ENCODE peak calls at places on chromosomes 12 and 14, in ten cellular contexts. T is K562, Q is tibial nerve, J is SK-N-SH, S is H1, D is A549, F is HepG2, A is suprapubic skin, O is transverse colon, K is ovary. U is an unnamed sample.

GRCh38 chr14:24366664-24367505 is 1.1 kb upstream of the NFATC4 start:
- DNase-seq in A (peak), S (no peak), T (peak), O (peak), D (peak), J (peak), K (peak), Q (peak), F (peak), U (peak)

GRCh38 chr14:58455593-58456265 is 28.2 kb downstream of the KIAA0586 start:
- DNase-seq in S (peak), O (no peak), D (peak), Q (no peak), T (no peak), F (no peak), K (no peak), J (no peak), A (no peak), U (no peak)

GRCh38 chr12:111546758-111547383 is 52.2 kb downstream of the ATXN2 start:
- DNase-seq in J (no peak), S (no peak), O (no peak), T (no peak), D (no peak), F (no peak), A (no peak), K (no peak), Q (no peak), U (no peak)

GRCh38 chr14:96160913-96161310 is 43.7 kb upstream of the BDKRB2 start:
- DNase-seq in A (peak), K (no peak), F (no peak), O (no peak), Q (no peak), J (no peak), D (no peak), T (no peak), S (no peak), U (no peak)

GRCh38 chr12:10395390-10395998 is 5.7 kb upstream of the KLRK1 start:
- DNase-seq in F (peak), T (no peak), A (no peak), O (peak), K (peak), Q (no peak), D (peak), J (no peak), S (no peak), U (peak)

GRCh38 chr12:106138279-106138645 is 492 bp downstream of the NUAK1 start:
- DNase-seq in K (peak), J (no peak), Q (no peak), T (no peak), A (no peak), S (no peak), O (no peak), F (no peak), D (no peak), U (no peak)

GRCh38 chr12:6450869-6451347 is 934 bp upstream of the TAPBPL start:
- DNase-seq in D (no peak), F (no peak), O (peak), T (no peak), A (peak), S (no peak), Q (no peak), J (no peak), K (peak), U (peak)

GRCh38 chr12:20798561-20798960 is 11.9 kb upstream of the SLCO1B3 start:
- DNase-seq in J (peak), S (no peak), K (no peak), O (no peak), T (no peak), D (no peak), Q (no peak), F (peak), A (no peak), U (no peak)

GRCh38 chr14:73727181-73727580 is 13.0 kb upstream of the PNMA1 start:
- DNase-seq in K (no peak), T (no peak), Q (no peak), J (no peak), A (no peak), S (no peak), O (no peak), F (no peak), D (no peak), U (no peak)

GRCh38 chr14:104423715-104424405 is 155.7 kb upstream of the C14orf180 start:
- DNase-seq in K (no peak), F (no peak), Q (no peak), S (no peak), J (peak), A (peak), T (no peak), O (no peak), D (no peak), U (peak)

GRCh38 chr12:97685360-97685759 is 222.8 kb downstream of the RMST start:
- DNase-seq in F (no peak), K (no peak), O (no peak), D (no peak), S (no peak), T (no peak), Q (no peak), J (no peak), A (no peak), U (no peak)

GRCh38 chr12:96155781-96156180 is 38.4 kb upstream of the ELK3 start:
- DNase-seq in J (no peak), F (no peak), A (no peak), Q (no peak), S (no peak), T (no peak), K (no peak), O (no peak), D (no peak), U (no peak)

GRCh38 chr12:42759622-42760273 is 170.2 kb upstream of the PRICKLE1 start:
- DNase-seq in K (peak), J (no peak), O (peak), S (no peak), A (peak), T (no peak), F (no peak), D (no peak), Q (peak), U (peak)

GRCh38 chr14:100639280-100639679 is 52.1 kb upstream of the BEGAIN start:
- DNase-seq in D (no peak), O (no peak), F (no peak), Q (no peak), T (no peak), J (no peak), K (no peak), A (no peak), S (no peak), U (no peak)

GRCh38 chr12:6792522-6793201 is 3.3 kb downstream of the CD4 start:
- DNase-seq in J (no peak), F (peak), K (no peak), T (no peak), S (no peak), A (no peak), O (no peak), D (no peak), Q (no peak), U (peak)

GRCh38 chr14:83294941-83295340 is 1761.3 kb upstream of the SEL1L start:
- DNase-seq in J (no peak), D (no peak), A (no peak), S (no peak), T (no peak), O (no peak), Q (no peak), F (no peak), K (no peak), U (no peak)

GRCh38 chr14:24145700-24146621 is at the start of gene PSME2:
- DNase-seq in A (no peak), Q (no peak), K (no peak), O (no peak), T (no peak), S (no peak), F (no peak), D (peak), J (no peak), U (no peak)

GRCh38 chr12:44317651-44318126 is 481.8 kb downstream of the TMEM117 start:
- DNase-seq in S (no peak), T (no peak), A (no peak), J (peak), Q (no peak), D (no peak), O (no peak), F (peak), K (no peak), U (no peak)

GRCh38 chr14:53365516-53366130 is 212.5 kb upstream of the DDHD1 start:
- DNase-seq in S (no peak), J (no peak), T (no peak), D (no peak), F (no peak), K (no peak), O (no peak), A (no peak), Q (no peak), U (no peak)

GRCh38 chr14:45070215-45070614 is 13.7 kb upstream of the PRPF39 start:
- DNase-seq in O (no peak), A (no peak), J (no peak), F (no peak), Q (no peak), T (no peak), D (no peak), S (no peak), K (no peak), U (no peak)

GRCh38 chr12:62957233-62957953 is 22.4 kb upstream of the PPM1H start:
- DNase-seq in J (no peak), Q (no peak), F (peak), D (no peak), K (no peak), A (no peak), O (no peak), T (peak), S (no peak), U (no peak)

GRCh38 chr12:79344855-79345840 is 345.6 kb downstream of the PAWR start:
- DNase-seq in F (peak), J (peak), K (no peak), S (peak), A (no peak), T (peak), D (peak), Q (no peak), O (peak), U (no peak)

GRCh38 chr12:54189198-54189539 is 384 bp upstream of the SMUG1 start:
- DNase-seq in T (no peak), J (no peak), Q (no peak), F (no peak), S (no peak), O (no peak), A (no peak), D (no peak), K (no peak), U (no peak)

GRCh38 chr14:24196071-24197061 is 1.1 kb upstream of the TM9SF1 start:
- DNase-seq in F (peak), T (peak), O (no peak), K (no peak), Q (no peak), J (no peak), D (no peak), A (no peak), S (no peak), U (no peak)

GRCh38 chr12:95858451-95859343 is at the start of gene SNRPF:
- DNase-seq in A (peak), D (peak), F (peak), Q (peak), S (peak), J (peak), O (peak), T (peak), K (peak), U (peak)

GRCh38 chr12:119687344-119687865 is 19.5 kb downstream of the PRKAB1 start:
- DNase-seq in D (no peak), T (no peak), K (no peak), F (no peak), S (no peak), O (no peak), A (no peak), Q (no peak), J (no peak), U (no peak)

GRCh38 chr12:7439579-7440505 is 4.1 kb downstream of the CD163L1 start:
- DNase-seq in T (peak), S (peak), Q (no peak), F (no peak), K (no peak), A (no peak), J (peak), D (peak), O (peak), U (no peak)

GRCh38 chr14:75383721-75384120 is 44.1 kb upstream of the JDP2 start:
- DNase-seq in S (no peak), A (no peak), K (no peak), J (no peak), O (no peak), F (no peak), Q (no peak), D (no peak), T (no peak), U (no peak)
- TF ChIP-seq EP300 in S (no peak), A (no peak), K (no peak), J (no peak), O (no peak), F (no peak), Q (no peak), D (no peak), T (no peak), U (no peak)

DNA sequence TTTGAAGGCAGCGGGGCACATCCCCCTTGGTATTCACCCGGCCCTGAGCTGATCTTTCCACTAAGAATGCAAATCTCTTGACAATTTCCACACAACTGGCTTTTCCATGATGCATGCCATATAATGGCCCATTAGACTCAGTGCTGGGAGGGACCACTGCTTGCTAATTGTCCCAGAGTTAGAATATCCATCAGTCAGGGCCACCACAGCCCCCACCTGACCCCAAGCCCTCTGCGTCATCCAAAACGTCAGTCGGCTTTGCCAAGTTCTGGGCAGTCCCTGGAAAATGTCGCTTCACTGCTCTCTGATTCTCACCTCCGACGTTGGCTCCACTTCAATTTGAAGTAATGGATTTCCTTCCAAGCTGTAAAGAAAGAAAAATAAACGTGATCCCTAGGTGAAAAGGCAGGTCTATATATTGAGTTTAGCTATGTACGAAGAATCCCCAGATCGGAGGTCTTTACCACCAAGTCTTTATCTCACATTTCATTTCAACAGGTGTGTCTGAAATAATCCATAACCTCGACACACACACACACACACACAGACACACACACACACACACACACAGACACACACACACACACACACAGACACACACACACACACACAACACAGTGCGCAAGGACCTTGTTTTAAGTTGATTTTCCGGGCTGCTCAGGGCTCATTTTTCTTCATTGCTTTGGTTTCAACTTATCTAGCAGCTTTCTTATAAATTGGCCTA is 165.5 kb upstream of the NOS1 start:
- DNase-seq in F (no peak), O (no peak), T (no peak), K (no peak), Q (no peak), S (no peak), D (no peak), A (no peak), J (no peak), U (no peak)
- TF ChIP-seq EP300 in F (no peak), O (no peak), T (no peak), K (no peak), Q (no peak), S (no peak), D (no peak), A (no peak), J (no peak), U (no peak)

DNA sequence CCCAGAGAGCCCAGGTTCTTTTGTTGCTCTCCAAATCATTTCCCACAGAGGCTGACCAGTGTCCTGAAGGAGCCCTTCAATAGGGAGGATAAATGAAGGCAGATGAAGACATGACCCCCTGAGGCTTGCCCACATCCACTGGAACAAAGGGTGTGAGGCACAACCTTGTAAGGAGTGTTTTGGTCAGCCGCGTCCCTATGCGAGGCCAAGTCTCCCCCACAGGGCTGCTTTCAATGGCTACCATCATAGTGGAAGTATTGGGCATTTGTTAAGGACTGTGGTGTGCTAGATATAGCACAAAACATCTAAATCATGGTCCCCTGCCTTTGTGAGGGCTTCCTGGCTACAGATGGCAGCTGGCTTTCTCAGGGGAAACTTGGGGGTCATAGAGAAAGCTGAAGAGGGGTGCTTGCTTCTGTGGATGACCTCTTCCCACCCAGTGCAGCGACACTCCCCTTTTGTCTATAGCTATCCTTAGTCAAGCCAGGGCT is 315.9 kb downstream of the ZFP36L1 start:
- DNase-seq in K (no peak), D (no peak), S (no peak), A (no peak), F (no peak), J (no peak), O (no peak), Q (no peak), T (no peak), U (no peak)
- TF ChIP-seq EP300 in K (no peak), D (no peak), S (no peak), A (no peak), F (no peak), J (no peak), O (no peak), Q (no peak), T (no peak), U (no peak)

DNA sequence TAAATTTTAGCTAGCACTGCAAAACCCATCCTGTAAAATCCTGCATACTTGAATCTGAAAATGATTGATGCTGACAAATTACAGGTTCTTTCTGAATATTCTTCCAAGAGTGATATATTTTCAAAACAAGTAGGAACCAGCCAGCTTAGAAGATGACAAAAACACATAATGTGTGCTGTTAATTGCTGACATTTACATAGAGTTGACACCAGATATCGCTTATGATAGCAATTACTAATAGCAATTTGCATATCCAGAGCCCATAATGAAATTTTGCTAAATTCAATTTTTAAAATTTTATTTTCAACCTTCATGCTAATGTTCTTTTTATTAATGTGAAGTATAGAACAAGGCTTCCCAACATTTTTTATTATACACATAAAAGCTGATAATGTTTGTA is 284.5 kb downstream of the SEC23A start:
- DNase-seq in Q (no peak), D (no peak), A (no peak), J (no peak), K (no peak), S (no peak), O (no peak), T (no peak), F (no peak), U (no peak)
- TF ChIP-seq EP300 in Q (no peak), D (no peak), A (no peak), J (no peak), K (no peak), S (no peak), O (no peak), T (no peak), F (no peak), U (no peak)

DNA sequence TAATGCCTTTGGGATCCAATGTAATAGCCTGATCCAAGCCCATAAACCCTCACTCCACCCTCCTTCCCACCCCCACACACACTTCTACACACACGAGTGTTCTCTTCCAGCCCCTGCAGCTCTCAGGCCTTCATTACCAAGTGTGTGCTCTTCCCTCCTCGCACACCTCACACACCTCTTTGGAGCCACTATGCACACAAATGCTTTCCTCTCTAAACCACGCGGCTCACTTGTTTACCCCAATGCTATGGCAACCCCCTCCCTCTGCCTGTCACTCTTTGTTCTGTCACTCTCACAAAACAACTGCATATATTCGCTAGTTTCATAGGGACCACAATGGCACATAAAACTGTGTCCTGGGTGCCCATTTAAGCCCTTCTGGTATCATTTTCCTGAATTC is 35.1 kb downstream of the PPP2R5E start:
- DNase-seq in D (no peak), Q (no peak), K (no peak), F (peak), J (no peak), A (no peak), O (no peak), S (no peak), T (no peak), U (no peak)
- TF ChIP-seq EP300 in D (no peak), Q (no peak), K (no peak), F (no peak), J (no peak), A (no peak), O (no peak), S (no peak), T (no peak), U (no peak)

GRCh38 chr12:12353276-12353675 is 3.2 kb upstream of the MANSC1 start:
- DNase-seq in J (no peak), T (no peak), F (no peak), K (no peak), A (no peak), S (no peak), D (no peak), Q (no peak), O (no peak), U (no peak)

GRCh38 chr12:12356467-12356885 is 402 bp upstream of the BORCS5 start:
- DNase-seq in D (no peak), Q (no peak), K (no peak), J (no peak), T (no peak), F (no peak), A (no peak), O (no peak), S (no peak), U (no peak)

GRCh38 chr12:12349711-12350665 is at the start of gene MANSC1:
- DNase-seq in J (peak), F (peak), D (peak), T (peak), O (peak), A (peak), K (peak), S (no peak), Q (no peak), U (peak)

GRCh38 chr12:12353807-12354206 is 3.1 kb upstream of the BORCS5 start:
- DNase-seq in A (no peak), O (no peak), F (no peak), S (no peak), D (no peak), T (peak), Q (no peak), K (no peak), J (no peak), U (no peak)

DNA sequence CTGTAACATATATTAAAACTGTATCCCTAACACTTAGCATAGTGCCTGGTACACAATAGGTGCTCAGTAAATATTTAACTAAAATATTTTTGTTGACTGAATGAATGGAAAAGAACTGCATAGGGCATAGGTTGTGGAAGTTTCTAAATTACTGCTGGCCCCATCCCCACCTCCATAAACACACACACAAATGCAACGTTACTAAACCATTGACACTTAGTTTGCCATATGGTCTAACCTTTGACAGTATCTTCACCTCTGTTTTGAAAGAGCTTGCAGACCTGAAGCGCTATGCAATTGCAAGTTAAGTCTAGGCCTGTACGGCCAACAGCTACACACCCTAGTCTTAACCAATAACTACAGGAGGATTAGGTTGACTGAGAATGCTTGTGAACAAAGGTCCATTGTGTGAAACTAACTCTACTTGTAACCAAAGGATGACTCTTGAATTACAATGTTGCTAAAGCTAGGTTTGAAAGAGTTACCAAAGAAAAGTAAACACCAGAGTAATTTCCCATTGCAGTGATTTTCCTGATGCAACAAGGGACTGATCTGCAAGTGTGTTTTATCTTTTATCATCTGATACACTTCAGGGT is 924 bp upstream of the MANSC1 start:
- DNase-seq in D (no peak), S (no peak), T (peak), O (peak), F (peak), J (no peak), Q (no peak), A (no peak), K (no peak), U (no peak)
- TF ChIP-seq EP300 in D (no peak), S (no peak), T (no peak), O (no peak), F (peak), J (no peak), Q (no peak), A (no peak), K (no peak), U (no peak)